ENCODE peak calls at places on chromosomes 11 and 22, in eight cellular contexts. One of them, this sample, is unnamed.
A peak's percentile ranks its signal among the peaks of the same experiment; 100 is the strongest.

GRCh38 chr11:8206251-8207079 is 37.6 kb upstream of the RIC3 start:
- DNase-seq in activated naive CD4-positive, alpha-beta T cell treated with Interleukin-2 at 50 U/mL for 16 hours: no peak
- DNase-seq in nephron progenitor cell: no peak
- DNase-seq in amniotic epithelial cell: no peak
- DNase-seq in chondrocyte: peak; percentile 54
- DNase-seq in prostate gland: peak; percentile 16
- DNase-seq in activated T-cell treated with anti-CD3 and anti-CD28 coated beads, Interleukin-2, amount 50 U/mL, for 72 hours: no peak
- DNase-seq in PC-3: no peak
- DNase-seq in this sample: no peak

GRCh38 chr11:67373916-67374570 is 645 bp upstream of the CLCF1 start:
- DNase-seq in PC-3: peak; percentile 99
- DNase-seq in amniotic epithelial cell: peak; percentile 98
- DNase-seq in activated T-cell treated with anti-CD3 and anti-CD28 coated beads, Interleukin-2, amount 50 U/mL, for 72 hours: peak; percentile 68
- DNase-seq in activated naive CD4-positive, alpha-beta T cell treated with Interleukin-2 at 50 U/mL for 16 hours: peak; percentile 50
- DNase-seq in chondrocyte: no peak
- DNase-seq in nephron progenitor cell: peak; percentile 69
- DNase-seq in prostate gland: peak; percentile 75
- DNase-seq in this sample: peak; percentile 67

GRCh38 chr11:73178681-73179080 is 36.6 kb upstream of the FCHSD2 start:
- DNase-seq in amniotic epithelial cell: no peak
- DNase-seq in chondrocyte: no peak
- DNase-seq in activated T-cell treated with anti-CD3 and anti-CD28 coated beads, Interleukin-2, amount 50 U/mL, for 72 hours: no peak
- DNase-seq in prostate gland: no peak
- DNase-seq in activated naive CD4-positive, alpha-beta T cell treated with Interleukin-2 at 50 U/mL for 16 hours: no peak
- DNase-seq in PC-3: no peak
- DNase-seq in nephron progenitor cell: no peak
- DNase-seq in this sample: no peak

GRCh38 chr22:38706885-38707180 is 1.1 kb downstream of the GTPBP1 start:
- DNase-seq in amniotic epithelial cell: no peak
- DNase-seq in prostate gland: peak; percentile 24
- DNase-seq in activated T-cell treated with anti-CD3 and anti-CD28 coated beads, Interleukin-2, amount 50 U/mL, for 72 hours: no peak
- DNase-seq in nephron progenitor cell: no peak
- DNase-seq in activated naive CD4-positive, alpha-beta T cell treated with Interleukin-2 at 50 U/mL for 16 hours: no peak
- DNase-seq in chondrocyte: no peak
- DNase-seq in PC-3: peak; percentile 7
- DNase-seq in this sample: no peak

GRCh38 chr11:134533511-134533910 is 121.5 kb upstream of the B3GAT1 start:
- DNase-seq in activated naive CD4-positive, alpha-beta T cell treated with Interleukin-2 at 50 U/mL for 16 hours: no peak
- DNase-seq in chondrocyte: no peak
- DNase-seq in nephron progenitor cell: no peak
- DNase-seq in PC-3: no peak
- DNase-seq in prostate gland: no peak
- DNase-seq in activated T-cell treated with anti-CD3 and anti-CD28 coated beads, Interleukin-2, amount 50 U/mL, for 72 hours: no peak
- DNase-seq in amniotic epithelial cell: no peak
- DNase-seq in this sample: peak; percentile 4

GRCh38 chr22:20793386-20794131 is 19.6 kb downstream of the SERPIND1 start:
- DNase-seq in PC-3: no peak
- DNase-seq in chondrocyte: no peak
- DNase-seq in activated naive CD4-positive, alpha-beta T cell treated with Interleukin-2 at 50 U/mL for 16 hours: no peak
- DNase-seq in amniotic epithelial cell: peak; percentile 36
- DNase-seq in nephron progenitor cell: no peak
- DNase-seq in prostate gland: no peak
- DNase-seq in activated T-cell treated with anti-CD3 and anti-CD28 coated beads, Interleukin-2, amount 50 U/mL, for 72 hours: no peak
- DNase-seq in this sample: no peak

GRCh38 chr22:46355369-46355995 is 20.0 kb downstream of the TRMU start:
- DNase-seq in nephron progenitor cell: peak; percentile 92
- DNase-seq in prostate gland: peak; percentile 68
- DNase-seq in PC-3: peak; percentile 67
- DNase-seq in activated naive CD4-positive, alpha-beta T cell treated with Interleukin-2 at 50 U/mL for 16 hours: peak; percentile 57
- DNase-seq in amniotic epithelial cell: peak; percentile 31
- DNase-seq in chondrocyte: no peak
- DNase-seq in activated T-cell treated with anti-CD3 and anti-CD28 coated beads, Interleukin-2, amount 50 U/mL, for 72 hours: peak; percentile 62
- DNase-seq in this sample: peak; percentile 93

GRCh38 chr11:22778642-22779041 is 51.0 kb downstream of the SVIP start:
- DNase-seq in nephron progenitor cell: no peak
- DNase-seq in chondrocyte: no peak
- DNase-seq in activated T-cell treated with anti-CD3 and anti-CD28 coated beads, Interleukin-2, amount 50 U/mL, for 72 hours: no peak
- DNase-seq in PC-3: no peak
- DNase-seq in activated naive CD4-positive, alpha-beta T cell treated with Interleukin-2 at 50 U/mL for 16 hours: no peak
- DNase-seq in amniotic epithelial cell: no peak
- DNase-seq in prostate gland: no peak
- DNase-seq in this sample: no peak

GRCh38 chr11:16606784-16607674 is 131.4 kb upstream of the C11orf58 start:
- DNase-seq in chondrocyte: no peak
- DNase-seq in activated naive CD4-positive, alpha-beta T cell treated with Interleukin-2 at 50 U/mL for 16 hours: no peak
- DNase-seq in nephron progenitor cell: peak; percentile 71
- DNase-seq in amniotic epithelial cell: no peak
- DNase-seq in prostate gland: peak; percentile 14
- DNase-seq in activated T-cell treated with anti-CD3 and anti-CD28 coated beads, Interleukin-2, amount 50 U/mL, for 72 hours: peak; percentile 21
- DNase-seq in PC-3: no peak
- DNase-seq in this sample: peak; percentile 50

GRCh38 chr11:952406-953385 is 27.0 kb downstream of the AP2A2 start:
- DNase-seq in nephron progenitor cell: no peak
- DNase-seq in activated naive CD4-positive, alpha-beta T cell treated with Interleukin-2 at 50 U/mL for 16 hours: no peak
- DNase-seq in prostate gland: no peak
- DNase-seq in activated T-cell treated with anti-CD3 and anti-CD28 coated beads, Interleukin-2, amount 50 U/mL, for 72 hours: no peak
- DNase-seq in chondrocyte: no peak
- DNase-seq in PC-3: no peak
- DNase-seq in amniotic epithelial cell: peak; percentile 60
- DNase-seq in this sample: no peak

This sample was measured in glutamatergic neuron.